ENCODE peak calls at places on chromosomes 11 and 22, in nine cellular contexts. X is tibial nerve, D is ovary, G is A549, E is stomach, Q is H1, S is K562, K is transverse colon, J is sigmoid colon. O is an unnamed sample.

GRCh38 chr11:96054870-96055705 is 131.2 kb upstream of the MTMR2 start:
- DNase-seq in G (peak), D (no peak), X (no peak), S (peak), J (no peak), E (no peak), Q (no peak), K (no peak), O (no peak)

GRCh38 chr11:37525336-37525735 is 927.3 kb upstream of the RAG2 start:
- DNase-seq in Q (no peak), S (no peak), X (no peak), K (no peak), D (no peak), J (no peak), E (no peak), G (no peak), O (no peak)

GRCh38 chr11:62842171-62842717 is 2.9 kb upstream of the WDR74 start:
- DNase-seq in Q (peak), K (peak), D (peak), J (peak), X (no peak), E (peak), G (no peak), S (no peak), O (peak)

GRCh38 chr11:74055938-74056337 is 47.1 kb upstream of the UCP3 start:
- DNase-seq in K (no peak), Q (no peak), G (no peak), J (no peak), X (no peak), D (no peak), E (no peak), S (no peak), O (no peak)

GRCh38 chr11:288328-289144 is at the start of gene PGGHG:
- DNase-seq in X (peak), G (no peak), E (peak), Q (peak), J (peak), D (peak), K (peak), S (peak), O (peak)

GRCh38 chr11:134853972-134854371 is 441.9 kb upstream of the B3GAT1 start:
- DNase-seq in K (no peak), G (no peak), X (no peak), E (no peak), J (no peak), Q (no peak), S (no peak), D (no peak), O (no peak)

GRCh38 chr11:1505480-1505879 is 18.9 kb upstream of the MOB2 start:
- DNase-seq in S (peak), Q (no peak), E (no peak), D (no peak), X (no peak), J (no peak), G (no peak), K (no peak), O (no peak)

GRCh38 chr22:45966320-45966891 is 10.6 kb downstream of the WNT7B start:
- DNase-seq in J (no peak), Q (no peak), K (no peak), X (no peak), E (no peak), G (no peak), S (no peak), D (no peak), O (peak)

GRCh38 chr11:3959015-3959917 is 103.8 kb downstream of the STIM1 start:
- DNase-seq in S (peak), D (no peak), Q (no peak), G (peak), J (no peak), X (no peak), E (no peak), K (no peak), O (no peak)

GRCh38 chr11:31355817-31356216 is 13.7 kb downstream of the DCDC1 start:
- DNase-seq in S (no peak), Q (no peak), X (no peak), G (no peak), E (no peak), J (no peak), K (no peak), D (no peak), O (no peak)

DNA sequence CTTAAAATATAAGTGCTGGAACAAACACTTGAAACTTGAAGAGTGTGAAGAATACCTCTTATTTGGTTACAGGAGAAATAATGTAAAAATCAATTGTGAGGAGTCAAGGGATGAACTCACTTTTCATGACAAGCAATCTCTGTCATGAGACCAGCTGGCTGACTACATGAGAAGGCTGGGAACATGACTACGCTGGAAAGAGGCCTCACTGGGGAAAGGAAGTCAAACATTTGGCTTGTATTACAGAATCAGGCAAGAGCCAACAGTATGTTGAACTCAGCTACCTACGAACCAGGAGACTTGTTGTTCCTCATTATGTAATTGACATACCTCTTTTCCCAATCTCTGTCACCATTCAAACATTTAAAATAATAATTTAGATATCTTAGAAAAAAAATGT is 14.4 kb downstream of the DCDC1 start:
- DNase-seq in J (no peak), K (no peak), E (no peak), G (no peak), X (no peak), S (no peak), D (no peak), Q (no peak), O (no peak)
- TF ChIP-seq EP300 in J (no peak), K (no peak), E (no peak), G (no peak), X (no peak), S (no peak), D (no peak), Q (no peak), O (no peak)

GRCh38 chr11:25737071-25737675 is 594.8 kb upstream of the ANO3 start:
- DNase-seq in G (no peak), X (no peak), J (no peak), S (no peak), D (no peak), K (no peak), Q (no peak), E (no peak), O (no peak)

GRCh38 chr11:25741886-25742285 is 590.0 kb upstream of the ANO3 start:
- DNase-seq in E (no peak), S (no peak), D (no peak), J (no peak), G (no peak), Q (no peak), K (no peak), X (no peak), O (no peak)

GRCh38 chr11:25742800-25743199 is 589.1 kb upstream of the ANO3 start:
- DNase-seq in Q (no peak), X (no peak), G (no peak), D (no peak), E (no peak), J (no peak), K (no peak), S (no peak), O (no peak)
- TF ChIP-seq CTCF in Q (no peak), X (no peak), G (no peak), D (no peak), E (no peak), J (no peak), K (no peak), S (no peak), O (no peak)

GRCh38 chr11:45811571-45812290 is 6.8 kb downstream of the SLC35C1 start:
- DNase-seq in K (no peak), D (no peak), X (no peak), G (no peak), E (no peak), J (peak), Q (no peak), S (no peak), O (no peak)

GRCh38 chr11:45811109-45811435 is 6.1 kb downstream of the SLC35C1 start:
- DNase-seq in X (no peak), G (no peak), J (peak), E (no peak), K (no peak), Q (no peak), D (no peak), S (no peak), O (no peak)

GRCh38 chr11:45807792-45808238 is 2.9 kb downstream of the SLC35C1 start:
- DNase-seq in X (no peak), J (peak), S (no peak), G (no peak), D (no peak), E (peak), K (no peak), Q (no peak), O (no peak)

GRCh38 chr11:45810431-45811108 is 5.6 kb downstream of the SLC35C1 start:
- DNase-seq in D (no peak), S (no peak), J (peak), G (no peak), X (no peak), K (no peak), E (no peak), Q (no peak), O (no peak)

DNA sequence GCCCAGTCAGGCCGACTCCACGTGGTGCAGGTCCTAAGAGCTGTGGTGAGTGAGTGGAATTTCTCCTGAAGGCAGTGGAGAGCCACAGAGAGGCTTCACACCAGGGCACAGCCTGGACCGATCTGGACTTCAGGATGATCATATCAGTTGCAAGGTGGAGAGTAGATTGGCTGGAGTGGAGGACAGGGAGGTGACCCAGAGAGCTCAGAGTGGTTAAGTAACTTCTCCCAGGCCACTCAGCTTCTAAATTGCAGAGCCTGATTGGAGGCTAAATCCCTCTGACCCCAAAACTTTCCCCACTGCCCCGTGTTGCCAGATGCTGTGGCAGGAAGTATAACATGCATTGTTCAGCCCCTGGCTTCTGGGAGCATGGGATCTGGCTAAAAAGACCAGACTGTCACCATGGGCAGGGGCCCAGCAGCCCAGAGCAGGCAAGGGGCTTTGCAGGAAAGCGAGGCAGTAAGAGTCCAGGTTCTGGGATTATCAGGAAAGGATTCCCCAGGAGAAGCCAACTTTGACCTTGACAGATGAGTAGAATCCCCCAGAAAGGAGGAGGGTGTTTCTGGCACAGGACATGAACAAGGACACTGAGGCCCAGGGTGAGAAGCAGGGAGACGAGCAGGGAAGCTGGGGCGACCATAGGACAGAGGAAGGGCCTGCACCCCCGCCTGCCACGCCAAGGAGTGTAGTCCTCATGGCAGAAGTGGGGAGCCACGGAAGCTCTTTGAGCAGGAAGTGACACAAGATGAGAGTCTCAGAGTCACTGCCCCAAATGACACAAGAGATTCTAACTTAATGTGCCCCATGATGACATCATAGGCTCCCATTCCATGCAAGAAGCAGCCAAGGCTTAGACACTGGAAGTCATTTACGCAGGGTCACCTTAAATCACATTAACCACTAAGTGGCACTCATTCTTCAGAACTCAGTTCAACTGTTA is 4.8 kb downstream of the SLC35C1 start:
- DNase-seq in J (peak), S (no peak), Q (no peak), K (no peak), G (no peak), E (no peak), D (no peak), X (no peak), O (no peak)
- TF ChIP-seq EP300 in J (no peak), S (no peak), Q (no peak), K (no peak), G (no peak), E (no peak), D (no peak), X (no peak), O (no peak)

GRCh38 chr11:116221351-116221750 is 551.4 kb downstream of the BUD13 start:
- DNase-seq in E (no peak), Q (no peak), J (no peak), K (no peak), S (no peak), X (no peak), D (no peak), G (no peak), O (no peak)

GRCh38 chr11:116215471-116216113 is 557.2 kb downstream of the BUD13 start:
- DNase-seq in D (no peak), X (no peak), E (no peak), S (peak), K (no peak), J (no peak), G (peak), Q (peak), O (no peak)

GRCh38 chr11:116217006-116217405 is 555.8 kb downstream of the BUD13 start:
- DNase-seq in J (no peak), S (peak), X (no peak), K (peak), G (peak), E (no peak), Q (no peak), D (no peak), O (no peak)

GRCh38 chr11:116219171-116219635 is 553.6 kb downstream of the BUD13 start:
- DNase-seq in J (no peak), Q (no peak), G (no peak), E (no peak), K (peak), X (no peak), S (no peak), D (no peak), O (no peak)

DNA sequence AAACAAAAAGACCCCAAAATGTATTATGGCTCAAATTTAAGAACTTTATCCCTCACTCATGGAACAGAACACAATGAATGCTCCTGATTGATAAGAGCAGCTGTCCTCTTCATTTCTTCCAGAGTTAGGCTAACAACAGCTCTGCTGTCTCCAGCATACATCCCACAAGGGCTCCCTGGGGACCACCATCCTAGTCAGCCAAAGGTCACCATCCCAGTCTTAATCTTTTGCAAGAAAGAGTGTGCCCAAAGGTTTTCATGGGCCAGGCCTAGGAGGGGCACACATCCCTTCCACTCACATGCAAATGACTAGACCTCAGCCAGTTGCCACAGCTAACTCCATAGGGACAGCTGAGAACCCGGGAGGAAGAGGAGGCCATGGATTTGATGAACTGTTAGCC is 555.3 kb downstream of the BUD13 start:
- DNase-seq in K (no peak), S (no peak), G (no peak), Q (no peak), J (no peak), X (no peak), E (no peak), D (no peak), O (no peak)
- TF ChIP-seq CTCF in K (no peak), S (no peak), G (no peak), Q (no peak), J (no peak), X (no peak), E (no peak), D (no peak), O (no peak)

GRCh38 chr11:28858076-28858475 is 749.9 kb downstream of the METTL15 start:
- DNase-seq in J (no peak), G (no peak), X (no peak), Q (no peak), D (no peak), S (no peak), E (no peak), K (no peak), O (no peak)
- TF ChIP-seq EP300 in J (no peak), G (no peak), X (no peak), Q (no peak), D (no peak), S (no peak), E (no peak), K (no peak), O (no peak)

O was measured in upper lobe of left lung.